ENCODE peak calls at places on chromosomes 5 and 9, in seven cellular contexts. Y is amniotic stem cell; A is activated naive CD4-positive, alpha-beta T cell; G is NAMALWA; F is stimulated activated CD8-positive, alpha-beta memory T cell treated with anti-CD3 and anti-CD28 coated beads, Interleukin-15, amount 100 ng/mL, for 24 hours; N is activated CD4-positive, alpha-beta memory T cell treated with anti-CD3 and anti-CD28 coated beads, Interleukin-2, amount 10 ng/mL, durations not matched to agents 7 days and 5 days; W is ACHN. S is an unnamed sample.

GRCh38 chr9:125701351-125701750 is 5.7 kb downstream of the MAPKAP1 start:
- DNase-seq in Y (no peak), A (no peak), G (no peak), F (no peak), N (no peak), W (peak), S (no peak)

GRCh38 chr9:98411981-98412561 is 156.6 kb upstream of the TBC1D2 start:
- DNase-seq in Y (no peak), A (no peak), G (no peak), F (no peak), N (no peak), W (no peak), S (no peak)

GRCh38 chr9:133715295-133715865 is 22.8 kb downstream of the SARDH start:
- DNase-seq in Y (no peak), A (no peak), G (no peak), F (no peak), N (no peak), W (no peak), S (no peak)

GRCh38 chr9:135244271-135244691 is 156.8 kb downstream of the OLFM1 start:
- DNase-seq in Y (no peak), A (no peak), G (no peak), F (no peak), N (no peak), W (no peak), S (no peak)

GRCh38 chr9:126439402-126439765 is 112.8 kb downstream of the MVB12B start:
- DNase-seq in Y (peak), A (no peak), G (no peak), F (no peak), N (no peak), W (no peak), S (no peak)

GRCh38 chr9:109821711-109822110 is 41.7 kb downstream of the PALM2AKAP2 start:
- DNase-seq in Y (no peak), A (no peak), G (no peak), F (no peak), N (no peak), W (no peak), S (no peak)

GRCh38 chr5:106321242-106321641 is 1349.5 kb downstream of the EFNA5 start:
- DNase-seq in Y (no peak), A (no peak), G (no peak), F (no peak), N (no peak), W (no peak), S (no peak)

GRCh38 chr5:59709833-59710232 is 183.7 kb downstream of the PDE4D start:
- DNase-seq in Y (no peak), A (no peak), G (no peak), F (no peak), N (no peak), W (no peak), S (peak)

S was measured in ureter.